ENCODE peak calls at places on chromosomes 16 and 17, in four cellular contexts. A is pancreas, D is tibial nerve, P is HCT116. H is an unnamed sample.

GRCh38 chr17:81027038-81027437 is 7.9 kb upstream of the BAIAP2 start:
- DNase-seq in A (no peak), D (no peak), P (no peak), H (no peak)

GRCh38 chr17:77254961-77255741 is 114.4 kb downstream of the SEC14L1 start:
- DNase-seq in A (no peak), D (no peak), P (peak; percentile 89), H (no peak)

GRCh38 chr16:11084484-11085024 is 140.2 kb downstream of the CLEC16A start:
- DNase-seq in A (no peak), D (no peak), P (peak; percentile 58), H (no peak)

GRCh38 chr17:9434502-9435113 is 141.0 kb downstream of the STX8 start:
- DNase-seq in A (no peak), D (no peak), P (no peak), H (no peak)

GRCh38 chr16:68422396-68422964 is 25.8 kb downstream of the SMPD3 start:
- DNase-seq in A (no peak), D (no peak), P (no peak), H (no peak)

GRCh38 chr17:47367257-47367656 is 43.5 kb downstream of the EFCAB13 start:
- DNase-seq in A (no peak), D (no peak), P (no peak), H (no peak)

GRCh38 chr17:77089118-77089477 is 51.7 kb upstream of the SEC14L1 start:
- DNase-seq in A (no peak), D (no peak), P (no peak), H (no peak)

GRCh38 chr16:72240949-72241348 is 69.0 kb upstream of the PMFBP1 start:
- DNase-seq in A (no peak), D (no peak), P (no peak), H (no peak)

GRCh38 chr16:58419241-58420012 is 27.2 kb downstream of the GINS3 start:
- DNase-seq in A (no peak), D (no peak), P (no peak), H (no peak)

GRCh38 chr17:71845354-71845753 is 275.5 kb upstream of the SOX9 start:
- DNase-seq in A (no peak), D (no peak), P (no peak), H (no peak)

GRCh38 chr16:57531635-57532220 is 4.6 kb downstream of the CCDC102A start:
- DNase-seq in A (no peak), D (no peak), P (no peak), H (no peak)

GRCh38 chr17:40251576-40251975 is 32.5 kb downstream of the WIPF2 start:
- DNase-seq in A (no peak), D (no peak), P (peak; percentile 78), H (no peak)

GRCh38 chr17:15378243-15378642 is 36.8 kb upstream of the TEKT3 start:
- DNase-seq in A (no peak), D (no peak), P (no peak), H (no peak)

GRCh38 chr17:69945698-69946185 is 129.3 kb upstream of the KCNJ16 start:
- DNase-seq in A (no peak), D (no peak), P (no peak), H (no peak)

GRCh38 chr16:81798311-81799137 is 19.4 kb downstream of the PLCG2 start:
- DNase-seq in A (no peak), D (no peak), P (no peak), H (no peak)

GRCh38 chr16:84332975-84333684 is 35.2 kb upstream of the ATP2C2 start:
- DNase-seq in A (no peak), D (no peak), P (no peak), H (no peak)

GRCh38 chr16:14378131-14378551 is 251.9 kb downstream of the PARN start:
- DNase-seq in A (no peak), D (no peak), P (peak; percentile 77), H (no peak)

GRCh38 chr17:43220511-43221125 is 7.8 kb downstream of the CCDC200 start:
- DNase-seq in A (no peak), D (no peak), P (no peak), H (no peak)

GRCh38 chr16:19132898-19133297 is 19.1 kb downstream of the ITPRIPL2 start:
- DNase-seq in A (no peak), D (no peak), P (no peak), H (no peak)

GRCh38 chr16:89602273-89602951 is 11.0 kb upstream of the DPEP1 start:
- DNase-seq in A (no peak), D (no peak), P (peak; percentile 24), H (no peak)

GRCh38 chr16:72286936-72287620 is 115.1 kb upstream of the PMFBP1 start:
- DNase-seq in A (no peak), D (no peak), P (no peak), H (no peak)

GRCh38 chr16:4966736-4967453 is 8.8 kb downstream of the SEC14L5 start:
- DNase-seq in A (no peak), D (no peak), P (no peak), H (no peak)

GRCh38 chr16:89345663-89346150 is 128.2 kb downstream of the ZNF778 start:
- DNase-seq in A (no peak), D (no peak), P (no peak), H (no peak)

GRCh38 chr17:81515530-81516041 is 3.0 kb upstream of the ACTG1 start:
- DNase-seq in A (peak; percentile 70), D (no peak), P (no peak), H (no peak)

GRCh38 chr17:17768415-17769088 is 68.2 kb downstream of the SREBF1 start:
- DNase-seq in A (no peak), D (no peak), P (no peak), H (no peak)

GRCh38 chr17:55433629-55434422 is 12.2 kb upstream of the MMD start:
- DNase-seq in A (no peak), D (no peak), P (no peak), H (no peak)

GRCh38 chr17:55432358-55433028 is 10.9 kb upstream of the MMD start:
- DNase-seq in A (no peak), D (no peak), P (no peak), H (no peak)

GRCh38 chr17:55433029-55433628 is 11.5 kb upstream of the MMD start:
- DNase-seq in A (no peak), D (no peak), P (peak; percentile 86), H (no peak)

GRCh38 chr17:55427587-55427882 is 5.9 kb upstream of the MMD start:
- DNase-seq in A (no peak), D (no peak), P (no peak), H (no peak)

DNA sequence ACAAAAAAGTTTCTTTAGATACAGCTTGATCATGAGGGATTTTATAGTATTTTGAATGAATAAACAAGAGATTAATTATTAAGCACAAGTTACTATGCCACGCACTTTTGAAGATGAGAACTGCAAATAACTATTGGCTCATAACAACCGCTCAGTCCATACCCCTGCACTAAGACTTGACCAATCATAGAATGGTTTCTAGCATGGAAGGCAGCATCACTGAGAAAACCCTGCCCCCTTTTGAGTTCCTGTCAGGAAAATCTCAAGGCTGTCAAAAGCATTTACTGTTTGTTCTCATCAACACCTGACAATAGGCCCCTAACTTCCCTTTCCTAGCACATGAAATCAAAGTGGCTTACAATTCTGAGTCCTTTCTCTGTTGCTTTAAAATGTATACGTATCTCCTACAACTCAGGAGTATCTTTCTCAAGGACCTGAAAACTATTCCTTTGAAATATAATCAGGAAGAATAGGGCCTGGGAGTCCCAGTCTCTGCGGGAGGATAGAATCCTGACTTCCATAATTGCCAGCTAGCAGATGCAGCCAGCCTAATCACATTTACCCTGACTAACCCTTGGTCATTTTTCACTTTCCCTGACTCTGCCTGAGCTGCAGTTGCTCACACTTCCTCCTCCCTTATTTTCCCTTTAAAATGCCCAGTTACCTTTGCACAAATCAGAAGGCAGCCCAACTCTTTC is 9.0 kb upstream of the MMD start:
- DNase-seq in A (no peak), D (no peak), P (no peak), H (no peak)
- H3K27ac ChIP-seq in A (peak overlapping the region; percentile 38), D (peak overlapping the region; percentile 20), P (no peak overlapping the region), H (no peak overlapping the region)

DNA sequence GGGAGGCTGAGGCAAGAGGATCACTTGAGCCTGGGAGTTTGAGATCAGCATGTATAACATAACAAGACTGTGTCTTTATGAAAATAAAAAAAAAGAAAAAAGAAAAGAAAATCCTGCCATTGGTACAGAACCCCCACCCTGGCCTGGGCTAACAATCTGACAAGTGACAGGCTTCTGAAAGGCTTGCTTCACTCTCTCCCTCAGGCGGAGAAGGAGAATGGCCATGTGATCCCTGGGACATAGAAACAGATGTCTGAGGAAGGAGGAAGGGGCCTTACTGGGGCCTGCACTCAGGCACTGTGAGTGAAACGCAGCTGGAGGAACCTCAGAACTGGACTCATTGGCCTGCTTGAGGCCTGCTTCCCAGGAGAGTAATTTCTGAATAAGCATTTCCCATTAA is 17.5 kb downstream of the MAP3K14 start:
- DNase-seq in A (no peak), D (no peak), P (no peak), H (no peak)
- H3K27ac ChIP-seq in A (peak overlapping the region; percentile 62), D (peak overlapping the region; percentile 71), P (no peak overlapping the region), H (no peak overlapping the region)

DNA sequence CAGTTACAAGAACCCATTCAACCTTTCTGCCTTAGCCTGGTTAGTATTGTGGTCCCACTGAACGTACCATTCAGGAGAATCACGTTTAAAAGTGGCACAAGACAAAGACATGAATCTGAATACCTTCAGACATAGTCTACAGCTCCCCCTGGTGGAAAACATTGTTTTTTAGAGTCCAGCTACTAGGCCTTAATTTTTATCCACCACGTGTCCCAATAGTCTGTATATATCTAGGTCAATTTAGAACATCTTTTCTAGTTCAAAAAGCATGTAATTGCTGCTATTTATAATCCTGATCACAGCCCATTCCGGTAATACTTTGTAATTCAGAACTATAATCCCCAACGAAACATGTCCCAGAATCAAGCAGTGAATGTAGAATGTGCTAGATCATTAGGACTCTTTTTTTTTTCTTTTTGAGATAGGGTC is 13.7 kb upstream of the GUCY2D start:
- DNase-seq in A (no peak), D (no peak), P (peak; percentile 80), H (no peak)
- H3K27ac ChIP-seq in A (no peak overlapping the region), D (peak overlapping the region; percentile 56), P (no peak overlapping the region), H (no peak overlapping the region)

GRCh38 chr17:68085751-68086445 is 50.4 kb downstream of the KPNA2 start:
- DNase-seq in A (no peak), D (no peak), P (no peak), H (no peak)
- H3K27ac ChIP-seq in A (no peak overlapping the region), D (no peak overlapping the region), P (no peak overlapping the region), H (no peak overlapping the region)

GRCh38 chr17:20158580-20158979 is 149.4 kb downstream of the SPECC1 start:
- DNase-seq in A (no peak), D (no peak), P (no peak), H (no peak)
- H3K27ac ChIP-seq in A (no peak overlapping the region), D (no peak overlapping the region), P (no peak overlapping the region), H (no peak overlapping the region)

GRCh38 chr17:29341726-29342125 is 47.8 kb upstream of the NUFIP2 start:
- DNase-seq in A (no peak), D (no peak), P (no peak), H (no peak)
- H3K27ac ChIP-seq in A (no peak overlapping the region), D (no peak overlapping the region), P (no peak overlapping the region), H (no peak overlapping the region)

GRCh38 chr17:41975099-41976083 is 8.8 kb downstream of the CNP start:
- DNase-seq in A (no peak), D (no peak), P (no peak), H (peak; percentile 43)
- H3K27ac ChIP-seq in A (no peak overlapping the region), D (peak overlapping the region; percentile 94), P (no peak overlapping the region), H (peak overlapping the region; percentile 88)

GRCh38 chr16:86572041-86572521 is 5.5 kb downstream of the FOXC2 start:
- DNase-seq in A (no peak), D (no peak), P (no peak), H (no peak)

GRCh38 chr16:86573646-86574508 is 4.5 kb upstream of the FOXL1 start:
- DNase-seq in A (no peak), D (no peak), P (no peak), H (no peak)

GRCh38 chr16:86572616-86573015 is 5.7 kb upstream of the FOXL1 start:
- DNase-seq in A (no peak), D (no peak), P (no peak), H (no peak)

GRCh38 chr16:86574646-86575045 is 3.7 kb upstream of the FOXL1 start:
- DNase-seq in A (no peak), D (no peak), P (no peak), H (no peak)

GRCh38 chr16:86573215-86573614 is 5.1 kb upstream of the FOXL1 start:
- DNase-seq in A (no peak), D (no peak), P (no peak), H (no peak)
- H3K27ac ChIP-seq in A (no peak overlapping the region), D (peak overlapping the region; percentile 79), P (no peak overlapping the region), H (no peak overlapping the region)